ENCODE peak calls at places on chromosome 14, in five cellular contexts. U, Z, H, Q and O are unnamed samples.

GRCh38 chr14:72124171-72124570 is 191.9 kb downstream of the RGS6 start:
- DNase-seq in Z (no peak), Q (no peak), H (no peak), U (no peak), O (no peak)

GRCh38 chr14:68124885-68125731 is 305.5 kb downstream of the RAD51B start:
- DNase-seq in U (no peak), Z (no peak), H (no peak), Q (peak; percentile 72), O (no peak)

GRCh38 chr14:101185081-101185835 is 281.7 kb upstream of the RTL1 start:
- DNase-seq in Z (no peak), Q (no peak), U (no peak), H (no peak), O (no peak)

GRCh38 chr14:74563233-74563585 is 48.8 kb downstream of the LTBP2 start:
- DNase-seq in H (no peak), Q (no peak), U (no peak), Z (no peak), O (no peak)

GRCh38 chr14:87944987-87945604 is 47.9 kb downstream of the GALC start:
- DNase-seq in U (no peak), Q (peak; percentile 23), Z (peak; percentile 15), H (no peak), O (no peak)

GRCh38 chr14:56081139-56081538 is 37.1 kb upstream of the PELI2 start:
- DNase-seq in U (no peak), H (no peak), Q (no peak), Z (no peak), O (no peak)

GRCh38 chr14:73426877-73427276 is 31.5 kb downstream of the NUMB start:
- DNase-seq in Z (no peak), U (no peak), H (no peak), Q (no peak), O (no peak)

GRCh38 chr14:22036541-22036940 is 362.9 kb upstream of the OR4E1 start:
- DNase-seq in H (no peak), Q (no peak), U (no peak), Z (no peak), O (no peak)

GRCh38 chr14:76575108-76575507 is 186.2 kb upstream of the VASH1 start:
- DNase-seq in U (no peak), Z (no peak), Q (no peak), H (no peak), O (no peak)

GRCh38 chr14:37054869-37055268 is 117.5 kb downstream of the SLC25A21 start:
- DNase-seq in Q (no peak), H (no peak), Z (no peak), U (no peak), O (no peak)

GRCh38 chr14:105841022-105842009 is 314.9 kb downstream of the TMEM121 start:
- DNase-seq in Q (no peak), H (no peak), U (no peak), Z (no peak), O (no peak)

GRCh38 chr14:41385787-41386186 is 220.9 kb upstream of the LRFN5 start:
- DNase-seq in U (no peak), Z (no peak), H (no peak), Q (no peak), O (no peak)

GRCh38 chr14:81990312-81990761 is 456.7 kb upstream of the SEL1L start:
- DNase-seq in H (no peak), U (peak; percentile 27), Z (peak; percentile 36), Q (peak; percentile 32), O (no peak)

GRCh38 chr14:62711351-62712023 is 333.8 kb downstream of the KCNH5 start:
- DNase-seq in H (no peak), Q (no peak), Z (no peak), U (no peak), O (no peak)

GRCh38 chr14:39109893-39110715 is 4.0 kb upstream of the GEMIN2 start:
- DNase-seq in Q (no peak), Z (peak; percentile 15), H (no peak), U (no peak), O (no peak)

GRCh38 chr14:73269729-73270651 is 32.7 kb downstream of the PAPLN start:
- DNase-seq in H (no peak), Q (no peak), U (peak; percentile 58), Z (no peak), O (no peak)

GRCh38 chr14:83071888-83072501 is 1538.3 kb upstream of the SEL1L start:
- DNase-seq in Z (peak; percentile 51), U (no peak), Q (peak; percentile 8), H (no peak), O (no peak)

GRCh38 chr14:24325131-24325530 is 9.7 kb downstream of the ADCY4 start:
- DNase-seq in Q (no peak), U (no peak), Z (no peak), H (no peak), O (no peak)

GRCh38 chr14:23727566-23728335 is 91.6 kb downstream of the DHRS2 start:
- DNase-seq in Z (peak; percentile 12), U (no peak), Q (peak; percentile 43), H (no peak), O (no peak)

GRCh38 chr14:30588873-30589272 is 29.9 kb downstream of the G2E3 start:
- DNase-seq in H (no peak), Q (no peak), Z (no peak), U (no peak), O (no peak)

GRCh38 chr14:68247867-68248266 is 428.3 kb downstream of the RAD51B start:
- DNase-seq in H (no peak), Q (no peak), U (no peak), Z (no peak), O (no peak)

GRCh38 chr14:77296906-77297305 is 23.8 kb downstream of the POMT2 start:
- DNase-seq in Z (no peak), U (no peak), Q (no peak), H (no peak), O (no peak)

GRCh38 chr14:37594238-37594915 is 672 bp downstream of the FOXA1 start:
- DNase-seq in Q (peak; percentile 74), Z (peak; percentile 74), U (peak; percentile 82), H (peak; percentile 42), O (no peak)

GRCh38 chr14:44040561-44040960 is 466.5 kb downstream of the FSCB start:
- DNase-seq in U (no peak), Q (no peak), H (no peak), Z (no peak), O (no peak)

GRCh38 chr14:96083667-96084320 is 44.6 kb downstream of the C14orf132 start:
- DNase-seq in Z (no peak), H (no peak), Q (peak; percentile 75), U (no peak), O (no peak)

GRCh38 chr14:69473271-69473670 is 11.3 kb upstream of the PLEKHD1 start:
- DNase-seq in Q (peak; percentile 14), H (no peak), Z (no peak), U (no peak), O (no peak)

GRCh38 chr14:94027566-94028449 is 1.7 kb downstream of the OTUB2 start:
- DNase-seq in Q (peak; percentile 52), Z (no peak), U (no peak), H (no peak), O (no peak)

GRCh38 chr14:58944226-58944769 is 244.2 kb upstream of the DAAM1 start:
- DNase-seq in H (no peak), Z (no peak), Q (no peak), U (peak; percentile 59), O (no peak)

GRCh38 chr14:77097006-77097688 is 911 bp upstream of the CIPC start:
- DNase-seq in Q (no peak), Z (peak; percentile 21), H (no peak), U (no peak), O (no peak)

GRCh38 chr14:68020999-68021663 is 201.6 kb downstream of the RAD51B start:
- DNase-seq in H (no peak), Z (no peak), U (no peak), Q (no peak), O (no peak)

GRCh38 chr14:23550131-23550826 is 1.3 kb downstream of the ZFHX2 start:
- DNase-seq in Q (no peak), U (no peak), Z (no peak), H (no peak), O (no peak)

GRCh38 chr14:104555621-104556255 is 23.8 kb upstream of the C14orf180 start:
- DNase-seq in U (no peak), Z (no peak), Q (no peak), H (no peak), O (no peak)

GRCh38 chr14:85617799-85618198 is 87.9 kb downstream of the FLRT2 start:
- DNase-seq in U (no peak), H (no peak), Z (no peak), Q (no peak), O (no peak)

GRCh38 chr14:35342160-35343010 is 50.2 kb downstream of the PSMA6 start:
- DNase-seq in Z (no peak), Q (no peak), H (no peak), U (no peak), O (no peak)

GRCh38 chr14:73246387-73247150 is 9.3 kb downstream of the PAPLN start:
- DNase-seq in Z (no peak), U (no peak), Q (no peak), H (no peak), O (no peak)

GRCh38 chr14:60331201-60332045 is 82.4 kb downstream of the PPM1A start:
- DNase-seq in H (peak; percentile 29), U (peak; percentile 74), Z (peak; percentile 71), Q (no peak), O (peak; percentile 31)
- H3K4me3 ChIP-seq in H (peak overlapping the region; percentile 46), U (peak overlapping the region; percentile 39), Z (peak overlapping the region; percentile 66), Q (peak overlapping the region; percentile 18), O (peak overlapping the region; percentile 68)

DNA sequence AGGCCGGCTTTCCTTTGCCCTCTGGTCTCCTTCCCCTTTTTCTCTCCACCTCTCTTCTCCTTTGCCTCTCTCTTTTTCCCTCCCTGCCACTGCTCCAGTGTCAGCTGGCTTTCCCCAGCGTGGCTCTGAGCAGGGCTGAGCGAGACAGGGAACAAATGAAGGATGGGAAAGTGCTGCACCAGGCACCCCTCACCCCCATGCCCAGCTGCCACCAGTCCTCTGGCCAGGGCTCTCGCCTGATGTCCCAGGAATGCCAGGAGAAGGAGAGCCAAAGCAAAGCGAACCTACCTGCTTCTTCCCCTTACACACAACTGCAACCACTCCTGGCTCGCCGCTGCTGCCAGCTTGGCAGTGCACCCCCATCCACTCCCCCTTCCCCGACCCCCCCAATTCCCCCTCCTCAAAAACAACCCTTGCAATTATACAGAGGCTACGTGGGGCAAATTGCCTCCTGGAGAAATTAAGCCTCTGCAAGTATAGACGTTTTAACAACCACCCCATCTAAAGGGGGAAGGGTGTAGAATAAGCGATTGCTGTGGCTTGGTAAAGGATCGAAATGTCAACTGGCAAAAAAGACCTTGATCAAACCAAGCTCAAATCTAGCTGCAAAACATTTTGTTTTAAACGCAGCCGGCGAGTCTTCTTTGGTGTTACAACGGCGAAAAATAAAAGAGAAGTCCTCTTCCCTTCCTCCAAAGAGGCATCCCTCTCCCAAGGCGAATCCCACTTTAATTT is 3.1 kb downstream of the BCL11B start:
- DNase-seq in U (no peak), H (no peak), Z (no peak), Q (no peak), O (no peak)
- H3K27me3 ChIP-seq in U (peaks cover 81% of the 10 kb centered on the region), H (no peaks in the 10 kb centered on the region), Z (no peaks in the 10 kb centered on the region), Q (no peaks in the 10 kb centered on the region), O (no peaks in the 10 kb centered on the region)

GRCh38 chr14:102430212-102430908 is 67.6 kb downstream of the TECPR2 start:
- DNase-seq in H (no peak), Q (peak; percentile 60), U (no peak), Z (no peak), O (no peak)
- H3K27ac ChIP-seq in H (no peak overlapping the region), Q (no peak overlapping the region), U (no peak overlapping the region), Z (no peak overlapping the region), O (no peak overlapping the region)

GRCh38 chr14:53109028-53109687 is 44.0 kb downstream of the DDHD1 start:
- DNase-seq in U (peak; percentile 35), H (no peak), Z (peak; percentile 75), Q (no peak), O (peak; percentile 9)
- H3K4me3 ChIP-seq in U (peak overlapping the region; percentile 3), H (peak overlapping the region; percentile 36), Z (peak overlapping the region; percentile 60), Q (no peak overlapping the region), O (peak overlapping the region; percentile 55)

GRCh38 chr14:102923920-102924486 is 1.5 kb downstream of the AMN start:
- DNase-seq in H (no peak), Q (no peak), Z (no peak), U (peak; percentile 29), O (no peak)
- H3K27me3 ChIP-seq in H (no peaks in the 10 kb centered on the region), Q (peaks cover 25% of the 10 kb centered on the region), Z (no peaks in the 10 kb centered on the region), U (peaks cover 43% of the 10 kb centered on the region), O (no peaks in the 10 kb centered on the region)